ENCODE peak calls at places on chromosomes 13 and 19, in five cellular contexts. X is naive thymus-derived CD8-positive, alpha-beta T cell; F is suprapubic skin; E is HS-27A; P is activated naive CD4-positive, alpha-beta T cell treated with Interleukin-2 at 50 U/mL for 16 hours. R is an unnamed sample.

GRCh38 chr13:107266657-107267056 is 698.7 kb upstream of the ARGLU1 start:
- DNase-seq in X (no peak), F (no peak), E (no peak), P (no peak), R (no peak)

GRCh38 chr13:59144700-59145099 is 1019.0 kb downstream of the DIAPH3 start:
- DNase-seq in X (no peak), F (no peak), E (no peak), P (no peak), R (no peak)

GRCh38 chr13:21420706-21421105 is 38.4 kb downstream of the ZDHHC20 start:
- DNase-seq in X (no peak), F (no peak), E (no peak), P (no peak), R (no peak)

GRCh38 chr19:48768989-48769713 is 13.8 kb downstream of the FGF21 start:
- DNase-seq in X (no peak), F (no peak), E (no peak), P (no peak), R (no peak)

GRCh38 chr19:3324405-3324856 is 42.0 kb upstream of the NFIC start:
- DNase-seq in X (peak), F (no peak), E (no peak), P (peak), R (no peak)

GRCh38 chr19:54708781-54709180 is 15.5 kb upstream of the KIR3DL3 start:
- DNase-seq in X (no peak), F (no peak), E (no peak), P (no peak), R (no peak)

GRCh38 chr13:28638756-28639155 is 20.2 kb upstream of the POMP start:
- DNase-seq in X (no peak), F (no peak), E (no peak), P (no peak), R (no peak)

GRCh38 chr19:29667941-29668340 is 2.7 kb downstream of the PLEKHF1 start:
- DNase-seq in X (peak), F (no peak), E (no peak), P (peak), R (no peak)

GRCh38 chr19:16417660-16418596 is 53.8 kb downstream of the EPS15L1 start:
- DNase-seq in X (peak), F (no peak), E (no peak), P (peak), R (peak)

GRCh38 chr13:50227356-50227755 is 212.1 kb downstream of the KCNRG start:
- DNase-seq in X (no peak), F (no peak), E (no peak), P (peak), R (no peak)

GRCh38 chr19:54158812-54159351 is 639 bp downstream of the LENG1 start:
- DNase-seq in X (peak), F (no peak), E (no peak), P (peak), R (no peak)

GRCh38 chr13:87042946-87043345 is 628.2 kb upstream of the SLITRK5 start:
- DNase-seq in X (no peak), F (no peak), E (no peak), P (no peak), R (no peak)

R was measured in frontal cortex.